ENCODE peak calls at places on chromosomes 1 and 21, in five cellular contexts. One of them, this sample, is unnamed.

GRCh38 chr1:177257128-177257527 is 86.4 kb downstream of the BRINP2 start:
- DNase-seq in ovary: no peak
- DNase-seq in upper lobe of left lung: no peak
- DNase-seq in adrenal gland: no peak
- DNase-seq in sigmoid colon: no peak
- DNase-seq in this sample: no peak

GRCh38 chr1:246035060-246035531 is 472.0 kb downstream of the SMYD3 start:
- DNase-seq in ovary: no peak
- DNase-seq in upper lobe of left lung: no peak
- DNase-seq in adrenal gland: no peak
- DNase-seq in sigmoid colon: no peak
- DNase-seq in this sample: no peak

GRCh38 chr1:67103548-67103947 is 31.2 kb downstream of the C1orf141 start:
- DNase-seq in ovary: no peak
- DNase-seq in upper lobe of left lung: no peak
- DNase-seq in adrenal gland: no peak
- DNase-seq in sigmoid colon: no peak
- DNase-seq in this sample: no peak

GRCh38 chr1:234842726-234843641 is 233.0 kb upstream of the IRF2BP2 start:
- DNase-seq in ovary: no peak
- DNase-seq in upper lobe of left lung: peak; percentile 34
- DNase-seq in adrenal gland: no peak
- DNase-seq in sigmoid colon: no peak
- DNase-seq in this sample: no peak

GRCh38 chr1:213887842-213888241 is 99.9 kb upstream of the PROX1 start:
- DNase-seq in ovary: no peak
- DNase-seq in upper lobe of left lung: no peak
- DNase-seq in adrenal gland: no peak
- DNase-seq in sigmoid colon: no peak
- DNase-seq in this sample: no peak

GRCh38 chr1:10710489-10710888 is 86.0 kb downstream of the CASZ1 start:
- DNase-seq in ovary: no peak
- DNase-seq in upper lobe of left lung: peak; percentile 65
- DNase-seq in adrenal gland: no peak
- DNase-seq in sigmoid colon: no peak
- DNase-seq in this sample: no peak

GRCh38 chr1:231903586-231904081 is 277.0 kb downstream of the DISC1 start:
- DNase-seq in ovary: no peak
- DNase-seq in upper lobe of left lung: no peak
- DNase-seq in adrenal gland: no peak
- DNase-seq in sigmoid colon: no peak
- DNase-seq in this sample: no peak

GRCh38 chr21:41207401-41208388 is 39.7 kb downstream of the BACE2 start:
- DNase-seq in ovary: no peak
- DNase-seq in upper lobe of left lung: no peak
- DNase-seq in adrenal gland: peak; percentile 21
- DNase-seq in sigmoid colon: peak; percentile 89
- DNase-seq in this sample: no peak

GRCh38 chr1:89356658-89357400 is 7.0 kb upstream of the GBP6 start:
- DNase-seq in ovary: no peak
- DNase-seq in upper lobe of left lung: no peak
- DNase-seq in adrenal gland: no peak
- DNase-seq in sigmoid colon: no peak
- DNase-seq in this sample: no peak

GRCh38 chr1:6483010-6483760 is 8.3 kb downstream of the PLEKHG5 start:
- DNase-seq in ovary: no peak
- DNase-seq in upper lobe of left lung: peak; percentile 95
- DNase-seq in adrenal gland: no peak
- DNase-seq in sigmoid colon: no peak
- DNase-seq in this sample: no peak

GRCh38 chr21:41164981-41165650 is 2.8 kb upstream of the BACE2 start:
- DNase-seq in ovary: no peak
- DNase-seq in upper lobe of left lung: no peak
- DNase-seq in adrenal gland: peak; percentile 34
- DNase-seq in sigmoid colon: no peak
- DNase-seq in this sample: peak; percentile 80

GRCh38 chr1:220908757-220909156 is 29.5 kb downstream of the HLX start:
- DNase-seq in ovary: no peak
- DNase-seq in upper lobe of left lung: no peak
- DNase-seq in adrenal gland: no peak
- DNase-seq in sigmoid colon: no peak
- DNase-seq in this sample: no peak

GRCh38 chr1:9280015-9280860 is 12.5 kb upstream of the SPSB1 start:
- DNase-seq in ovary: no peak
- DNase-seq in upper lobe of left lung: no peak
- DNase-seq in adrenal gland: peak; percentile 73
- DNase-seq in sigmoid colon: peak; percentile 82
- DNase-seq in this sample: no peak

DNA sequence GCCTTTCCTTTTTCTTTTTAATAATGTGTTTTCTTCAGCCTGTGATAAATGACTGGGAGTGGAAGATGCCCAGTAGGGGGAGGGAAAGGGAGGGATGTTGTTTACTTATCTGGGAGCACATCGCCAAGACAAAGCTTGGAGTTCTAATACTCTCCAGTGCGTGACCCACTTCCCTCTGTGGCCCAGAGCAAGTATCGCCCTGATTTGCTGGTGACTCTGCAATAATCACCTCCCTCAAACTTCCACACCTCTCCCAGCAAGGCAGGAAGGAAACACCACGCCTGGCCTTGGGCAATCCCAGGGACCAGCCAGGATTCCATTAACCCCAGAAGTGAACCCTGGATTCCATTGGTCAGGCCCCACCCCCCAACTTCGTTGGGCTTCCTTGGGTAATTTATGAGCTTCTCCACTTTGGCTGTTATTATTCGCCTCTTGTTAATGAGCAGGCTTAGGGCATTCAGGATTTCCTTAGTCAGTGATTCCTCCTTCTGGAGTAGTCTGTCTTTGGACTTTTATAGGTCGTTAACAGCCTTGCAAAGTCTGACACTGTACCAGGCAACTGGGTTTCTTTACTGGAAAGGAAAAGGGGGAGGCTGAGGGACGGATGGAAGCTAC is 24.3 kb upstream of the GRHL3 start:
- DNase-seq in ovary: peak; percentile 44
- DNase-seq in upper lobe of left lung: peak; percentile 36
- DNase-seq in adrenal gland: peak; percentile 29
- DNase-seq in sigmoid colon: peak; percentile 93
- DNase-seq in this sample: no peak
- TF ChIP-seq CTCF in ovary: no peak
- TF ChIP-seq CTCF in upper lobe of left lung: no peak
- TF ChIP-seq CTCF in adrenal gland: no peak
- TF ChIP-seq CTCF in sigmoid colon: peak; percentile 10
- TF ChIP-seq CTCF in this sample: no peak

DNA sequence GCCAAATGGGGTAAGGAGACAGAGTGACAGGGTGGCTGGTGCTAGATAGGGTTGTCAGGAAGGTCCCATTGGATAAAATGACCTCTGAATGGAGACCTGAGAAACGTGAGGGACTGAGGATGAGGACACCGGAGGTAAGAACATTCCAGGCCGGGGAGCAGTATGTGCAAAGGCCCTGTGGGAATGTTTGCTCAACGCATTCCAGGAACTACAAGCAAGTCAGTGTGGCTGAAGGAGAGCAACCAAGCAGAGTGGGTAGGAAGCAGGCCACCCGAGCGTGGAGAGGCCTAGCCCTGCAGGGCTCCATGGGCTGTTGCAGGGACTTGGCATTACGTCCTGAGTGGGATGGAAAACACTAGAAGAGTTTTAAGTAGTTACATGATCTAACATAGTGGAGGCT is 185.6 kb downstream of the ZBTB18 start:
- DNase-seq in ovary: no peak
- DNase-seq in upper lobe of left lung: no peak
- DNase-seq in adrenal gland: no peak
- DNase-seq in sigmoid colon: no peak
- DNase-seq in this sample: no peak
- TF ChIP-seq POLR2A in ovary: no peak
- TF ChIP-seq POLR2A in upper lobe of left lung: no peak
- TF ChIP-seq POLR2A in adrenal gland: no peak
- TF ChIP-seq POLR2A in sigmoid colon: no peak
- TF ChIP-seq POLR2A in this sample: no peak

GRCh38 chr1:202397256-202397655 is 48.8 kb downstream of the PPP1R12B start:
- DNase-seq in ovary: no peak
- DNase-seq in upper lobe of left lung: no peak
- DNase-seq in adrenal gland: no peak
- DNase-seq in sigmoid colon: no peak
- DNase-seq in this sample: no peak
- H3K27ac ChIP-seq in ovary: no peak overlapping the region
- H3K27ac ChIP-seq in upper lobe of left lung: no peak overlapping the region
- H3K27ac ChIP-seq in adrenal gland: no peak overlapping the region
- H3K27ac ChIP-seq in sigmoid colon: no peak overlapping the region
- H3K27ac ChIP-seq in this sample: no peak overlapping the region

DNA sequence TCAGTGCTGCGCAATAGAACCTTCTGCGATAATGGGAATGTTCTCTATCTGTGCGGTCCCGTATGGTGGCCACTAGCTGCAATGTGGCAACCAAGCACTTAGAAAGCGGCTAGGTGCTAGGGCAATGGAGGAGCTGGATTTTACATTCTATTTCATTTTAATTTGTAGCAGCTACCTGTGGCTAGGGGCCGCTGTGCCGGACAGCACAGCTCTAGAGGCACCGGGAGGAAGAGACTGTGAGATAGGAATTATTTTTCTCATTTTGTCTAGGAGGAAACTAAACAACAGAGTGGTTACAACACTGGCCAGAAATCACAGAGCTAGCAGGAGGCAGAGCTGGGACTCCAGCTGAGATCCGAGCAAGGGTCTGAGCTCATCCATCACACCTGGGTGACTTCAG is 130.6 kb upstream of the CD34 start:
- DNase-seq in ovary: no peak
- DNase-seq in upper lobe of left lung: no peak
- DNase-seq in adrenal gland: no peak
- DNase-seq in sigmoid colon: no peak
- DNase-seq in this sample: no peak
- TF ChIP-seq CTCF in ovary: no peak
- TF ChIP-seq CTCF in upper lobe of left lung: no peak
- TF ChIP-seq CTCF in adrenal gland: no peak
- TF ChIP-seq CTCF in sigmoid colon: no peak
- TF ChIP-seq CTCF in this sample: no peak

GRCh38 chr1:40038693-40039092 is 1.8 kb upstream of the CAP1 start:
- DNase-seq in ovary: no peak
- DNase-seq in upper lobe of left lung: no peak
- DNase-seq in adrenal gland: no peak
- DNase-seq in sigmoid colon: no peak
- DNase-seq in this sample: no peak

GRCh38 chr1:40039245-40039756 is 1.2 kb upstream of the CAP1 start:
- DNase-seq in ovary: no peak
- DNase-seq in upper lobe of left lung: no peak
- DNase-seq in adrenal gland: no peak
- DNase-seq in sigmoid colon: peak; percentile 83
- DNase-seq in this sample: no peak

GRCh38 chr1:40039757-40040510 is 595 bp upstream of the CAP1 start:
- DNase-seq in ovary: peak; percentile 90
- DNase-seq in upper lobe of left lung: peak; percentile 92
- DNase-seq in adrenal gland: peak; percentile 67
- DNase-seq in sigmoid colon: peak; percentile 95
- DNase-seq in this sample: peak; percentile 93

GRCh38 chr1:40034869-40035268 is 5.7 kb upstream of the CAP1 start:
- DNase-seq in ovary: no peak
- DNase-seq in upper lobe of left lung: no peak
- DNase-seq in adrenal gland: no peak
- DNase-seq in sigmoid colon: no peak
- DNase-seq in this sample: no peak

DNA sequence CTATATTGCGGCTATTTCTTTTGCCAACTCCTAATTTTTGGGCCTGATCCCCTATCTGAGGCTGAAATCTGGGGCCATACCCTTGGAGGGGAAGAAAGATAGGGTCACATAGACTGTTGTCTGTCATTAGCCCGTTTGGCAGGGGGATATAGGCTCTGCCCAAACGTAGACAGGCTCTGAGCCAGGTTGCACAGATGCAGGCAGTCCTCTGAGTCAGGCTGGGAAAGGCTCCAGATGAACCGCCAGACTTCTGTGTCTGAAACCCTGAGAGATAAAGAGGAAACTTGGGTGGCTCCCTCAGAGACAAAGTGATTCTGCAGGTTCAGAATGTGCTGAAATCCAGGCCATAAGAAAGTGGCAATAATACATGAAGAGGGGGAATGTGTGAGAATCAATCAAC is 4.0 kb upstream of the CAP1 start:
- DNase-seq in ovary: peak; percentile 77
- DNase-seq in upper lobe of left lung: no peak
- DNase-seq in adrenal gland: peak; percentile 76
- DNase-seq in sigmoid colon: peak; percentile 91
- DNase-seq in this sample: peak; percentile 65
- TF ChIP-seq POLR2A in ovary: no peak
- TF ChIP-seq POLR2A in upper lobe of left lung: no peak
- TF ChIP-seq POLR2A in adrenal gland: no peak
- TF ChIP-seq POLR2A in sigmoid colon: no peak
- TF ChIP-seq POLR2A in this sample: no peak

DNA sequence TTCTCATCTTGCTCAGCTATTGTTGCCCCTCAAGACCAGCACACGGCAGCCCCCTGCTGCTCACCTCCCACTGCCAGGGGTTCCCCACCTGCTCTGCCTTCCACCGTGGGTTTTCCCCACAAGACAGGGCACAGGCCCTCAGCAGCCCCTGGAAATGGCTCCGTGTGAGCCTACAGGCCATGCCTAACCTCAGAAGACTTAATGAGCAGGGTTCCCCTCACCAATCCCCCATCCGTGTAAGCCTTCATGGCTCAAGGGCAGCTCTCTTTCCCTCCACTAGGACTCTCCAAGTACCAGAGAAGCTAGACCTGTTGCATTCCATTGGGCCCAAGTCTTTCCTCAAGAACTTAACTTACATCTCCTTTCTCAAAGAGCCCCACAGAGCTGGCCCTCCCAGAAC is 18.4 kb upstream of the RCAN3 start:
- DNase-seq in ovary: no peak
- DNase-seq in upper lobe of left lung: no peak
- DNase-seq in adrenal gland: no peak
- DNase-seq in sigmoid colon: no peak
- DNase-seq in this sample: no peak
- H3K27ac ChIP-seq in ovary: no peak overlapping the region
- H3K27ac ChIP-seq in upper lobe of left lung: no peak overlapping the region
- H3K27ac ChIP-seq in adrenal gland: no peak overlapping the region
- H3K27ac ChIP-seq in sigmoid colon: no peak overlapping the region
- H3K27ac ChIP-seq in this sample: no peak overlapping the region

GRCh38 chr1:37036667-37037053 is 2.3 kb upstream of the GRIK3 start:
- DNase-seq in ovary: no peak
- DNase-seq in upper lobe of left lung: no peak
- DNase-seq in adrenal gland: no peak
- DNase-seq in sigmoid colon: no peak
- DNase-seq in this sample: no peak

GRCh38 chr1:37037675-37038074 is 3.4 kb upstream of the GRIK3 start:
- DNase-seq in ovary: no peak
- DNase-seq in upper lobe of left lung: no peak
- DNase-seq in adrenal gland: no peak
- DNase-seq in sigmoid colon: no peak
- DNase-seq in this sample: no peak

GRCh38 chr1:37034301-37035013 is at the start of gene GRIK3:
- DNase-seq in ovary: no peak
- DNase-seq in upper lobe of left lung: no peak
- DNase-seq in adrenal gland: no peak
- DNase-seq in sigmoid colon: no peak
- DNase-seq in this sample: no peak

GRCh38 chr1:37035014-37035686 is 835 bp upstream of the GRIK3 start:
- DNase-seq in ovary: no peak
- DNase-seq in upper lobe of left lung: no peak
- DNase-seq in adrenal gland: no peak
- DNase-seq in sigmoid colon: no peak
- DNase-seq in this sample: no peak

GRCh38 chr1:37035828-37036666 is 1.7 kb upstream of the GRIK3 start:
- DNase-seq in ovary: no peak
- DNase-seq in upper lobe of left lung: no peak
- DNase-seq in adrenal gland: no peak
- DNase-seq in sigmoid colon: no peak
- DNase-seq in this sample: no peak
- TF ChIP-seq CTCF in ovary: no peak
- TF ChIP-seq CTCF in upper lobe of left lung: no peak
- TF ChIP-seq CTCF in adrenal gland: no peak
- TF ChIP-seq CTCF in sigmoid colon: no peak
- TF ChIP-seq CTCF in this sample: no peak